ENCODE peak calls at places on chromosomes 1 and 21, in seven cellular contexts. Y is T-helper 1 cell; V is B cell; T is iris pigment epithelial cell; J is stimulated activated CD4-positive, alpha-beta T cell treated with anti-CD3 and anti-CD28 coated beads, TNF-alpha, amount 100 ng/mL, for 48 hours; P is kidney glomerular epithelial cell; W is mucosa of descending colon. O is an unnamed sample.
A peak's percentile ranks its signal among the peaks of the same experiment; 100 is the strongest.

GRCh38 chr1:192201303-192201702 is 43.0 kb downstream of the RGS18 start:
- DNase-seq in Y (no peak), V (no peak), T (no peak), J (no peak), P (no peak), W (no peak), O (no peak)

GRCh38 chr1:85862456-85862855 is 154.2 kb upstream of the ZNHIT6 start:
- DNase-seq in Y (no peak), V (no peak), T (peak; percentile 40), J (no peak), P (peak; percentile 57), W (no peak), O (no peak)

GRCh38 chr21:33443174-33443573 is 36.6 kb downstream of the TMEM50B start:
- DNase-seq in Y (no peak), V (no peak), T (no peak), J (no peak), P (no peak), W (no peak), O (peak; percentile 32)

GRCh38 chr1:219518168-219518905 is 94.6 kb downstream of the ZC3H11B start:
- DNase-seq in Y (no peak), V (no peak), T (peak; percentile 92), J (no peak), P (peak; percentile 66), W (no peak), O (no peak)

GRCh38 chr1:66309006-66309741 is 224.8 kb upstream of the SGIP1 start:
- DNase-seq in Y (no peak), V (no peak), T (no peak), J (no peak), P (no peak), W (no peak), O (no peak)

GRCh38 chr1:20732588-20733360 is at the start of gene SH2D5:
- DNase-seq in Y (peak; percentile 60), V (peak; percentile 77), T (peak; percentile 98), J (peak; percentile 61), P (peak; percentile 95), W (no peak), O (peak; percentile 83)

GRCh38 chr1:235017719-235018118 is 110.9 kb downstream of the TOMM20 start:
- DNase-seq in Y (no peak), V (no peak), T (peak; percentile 36), J (no peak), P (no peak), W (no peak), O (peak; percentile 41)

GRCh38 chr1:241838831-241839365 is 9.1 kb upstream of the EXO1 start:
- DNase-seq in Y (no peak), V (no peak), T (peak; percentile 47), J (no peak), P (no peak), W (no peak), O (no peak)

GRCh38 chr21:16908087-16908486 is 604.8 kb upstream of the CXADR start:
- DNase-seq in Y (no peak), V (no peak), T (peak; percentile 70), J (no peak), P (peak; percentile 38), W (no peak), O (no peak)

GRCh38 chr1:44514673-44515072 is 109.6 kb downstream of the RNF220 start:
- DNase-seq in Y (no peak), V (no peak), T (no peak), J (no peak), P (no peak), W (no peak), O (no peak)

GRCh38 chr1:18344755-18345154 is 136.0 kb upstream of the KLHDC7A start:
- DNase-seq in Y (no peak), V (no peak), T (no peak), J (no peak), P (no peak), W (no peak), O (no peak)

O was measured in activated CD8-positive, alpha-beta memory T cell treated with anti-CD3 and anti-CD28 coated beads for 24 hours.